ENCODE peak calls at places on chromosomes 2 and 18, in ten cellular contexts. N, I, W, Y, U, J, V, O, A and B are unnamed samples.

GRCh38 chr2:124001681-124002080 is 23.4 kb upstream of the CNTNAP5 start:
- DNase-seq in N (no peak), I (no peak), W (no peak), Y (no peak), U (no peak), J (no peak), V (no peak), O (peak), A (no peak), B (no peak)

GRCh38 chr18:51630706-51631105 is 433.2 kb upstream of the MEX3C start:
- DNase-seq in N (peak), I (no peak), W (no peak), Y (no peak), U (no peak), J (no peak), V (no peak), O (no peak), A (no peak), B (no peak)

GRCh38 chr2:237193436-237193835 is 107.7 kb downstream of the COPS8 start:
- DNase-seq in N (no peak), I (no peak), W (no peak), Y (no peak), U (no peak), J (no peak), V (no peak), O (no peak), A (no peak), B (no peak)

GRCh38 chr2:54864727-54865126 is 141.3 kb downstream of the EML6 start:
- DNase-seq in N (no peak), I (no peak), W (no peak), Y (no peak), U (no peak), J (no peak), V (no peak), O (no peak), A (no peak), B (no peak)

GRCh38 chr2:8574196-8575010 is 107.5 kb upstream of the ID2 start:
- DNase-seq in N (no peak), I (peak), W (peak), Y (peak), U (peak), J (no peak), V (no peak), O (peak), A (no peak), B (peak)

GRCh38 chr2:66948234-66948633 is 448.9 kb upstream of the ETAA1 start:
- DNase-seq in N (no peak), I (no peak), W (no peak), Y (no peak), U (no peak), J (no peak), V (no peak), O (no peak), A (no peak), B (no peak)

GRCh38 chr2:174654429-174654941 is 56.9 kb upstream of the WIPF1 start:
- DNase-seq in N (no peak), I (no peak), W (no peak), Y (peak), U (no peak), J (peak), V (no peak), O (no peak), A (no peak), B (no peak)

GRCh38 chr2:3574155-3574554 is 905 bp upstream of the RPS7 start:
- DNase-seq in N (no peak), I (no peak), W (no peak), Y (no peak), U (no peak), J (no peak), V (no peak), O (no peak), A (no peak), B (no peak)

GRCh38 chr18:23281626-23282436 is 146.5 kb downstream of the CABLES1 start:
- DNase-seq in N (no peak), I (no peak), W (no peak), Y (no peak), U (no peak), J (peak), V (no peak), O (no peak), A (peak), B (no peak)

GRCh38 chr2:179726461-179727180 is 134.8 kb downstream of the ZNF385B start:
- DNase-seq in N (no peak), I (no peak), W (no peak), Y (no peak), U (no peak), J (no peak), V (no peak), O (no peak), A (no peak), B (no peak)

GRCh38 chr2:104378853-104379374 is 475.0 kb upstream of the POU3F3 start:
- DNase-seq in N (no peak), I (no peak), W (peak), Y (no peak), U (no peak), J (no peak), V (no peak), O (peak), A (peak), B (no peak)

GRCh38 chr18:63427566-63427965 is 5.3 kb upstream of the VPS4B start:
- DNase-seq in N (no peak), I (no peak), W (peak), Y (no peak), U (no peak), J (no peak), V (peak), O (no peak), A (no peak), B (no peak)

GRCh38 chr2:219571311-219572236 is at the start of gene OBSL1:
- DNase-seq in N (no peak), I (no peak), W (peak), Y (peak), U (peak), J (peak), V (peak), O (peak), A (peak), B (peak)

GRCh38 chr2:152089238-152089637 is 9.6 kb downstream of the CACNB4 start:
- DNase-seq in N (no peak), I (no peak), W (no peak), Y (no peak), U (no peak), J (no peak), V (no peak), O (no peak), A (no peak), B (no peak)

GRCh38 chr2:53460347-53460746 is 307.3 kb upstream of the CHAC2 start:
- DNase-seq in N (no peak), I (no peak), W (no peak), Y (no peak), U (no peak), J (no peak), V (peak), O (peak), A (no peak), B (no peak)

GRCh38 chr2:198807131-198807530 is 650.6 kb downstream of the SATB2 start:
- DNase-seq in N (no peak), I (no peak), W (no peak), Y (peak), U (no peak), J (no peak), V (no peak), O (no peak), A (no peak), B (no peak)

GRCh38 chr18:58194028-58194427 is 150.0 kb downstream of the NEDD4L start:
- DNase-seq in N (no peak), I (no peak), W (no peak), Y (no peak), U (peak), J (peak), V (peak), O (peak), A (no peak), B (no peak)

GRCh38 chr2:173400760-173401159 is 46.1 kb downstream of the CDCA7 start:
- DNase-seq in N (no peak), I (no peak), W (no peak), Y (no peak), U (no peak), J (peak), V (peak), O (no peak), A (peak), B (no peak)

GRCh38 chr2:73762571-73762970 is 17.3 kb downstream of the DUSP11 start:
- DNase-seq in N (no peak), I (no peak), W (peak), Y (no peak), U (no peak), J (no peak), V (no peak), O (no peak), A (no peak), B (no peak)

GRCh38 chr18:21820035-21820810 is 79.6 kb downstream of the MIB1 start:
- DNase-seq in N (no peak), I (no peak), W (no peak), Y (peak), U (no peak), J (peak), V (peak), O (no peak), A (peak), B (no peak)

GRCh38 chr2:111039984-111040383 is 80.7 kb upstream of the BCL2L11 start:
- DNase-seq in N (no peak), I (no peak), W (no peak), Y (no peak), U (no peak), J (no peak), V (no peak), O (no peak), A (no peak), B (no peak)

GRCh38 chr2:188786368-188786781 is 187.8 kb upstream of the COL3A1 start:
- DNase-seq in N (no peak), I (no peak), W (peak), Y (peak), U (no peak), J (peak), V (no peak), O (peak), A (peak), B (peak)

GRCh38 chr2:240996834-240997140 is 1.6 kb upstream of the SNED1 start:
- DNase-seq in N (no peak), I (peak), W (no peak), Y (no peak), U (no peak), J (no peak), V (no peak), O (no peak), A (no peak), B (no peak)

GRCh38 chr2:11802782-11803191 is 56.4 kb downstream of the LPIN1 start:
- DNase-seq in N (no peak), I (no peak), W (no peak), Y (peak), U (no peak), J (no peak), V (no peak), O (no peak), A (no peak), B (no peak)

GRCh38 chr2:241851325-241852115 is 7.2 kb downstream of the PDCD1 start:
- DNase-seq in N (no peak), I (peak), W (no peak), Y (no peak), U (no peak), J (no peak), V (no peak), O (no peak), A (no peak), B (no peak)

GRCh38 chr2:219251656-219252055 is 1.4 kb upstream of the TUBA4B start:
- DNase-seq in N (no peak), I (no peak), W (no peak), Y (no peak), U (no peak), J (no peak), V (no peak), O (no peak), A (no peak), B (no peak)

GRCh38 chr2:60565472-60565871 is 12.0 kb upstream of the BCL11A start:
- DNase-seq in N (no peak), I (no peak), W (no peak), Y (peak), U (peak), J (no peak), V (peak), O (peak), A (peak), B (no peak)

GRCh38 chr18:9612215-9612830 is 2.0 kb downstream of the PPP4R1 start:
- DNase-seq in N (no peak), I (no peak), W (no peak), Y (peak), U (no peak), J (peak), V (peak), O (peak), A (peak), B (no peak)

GRCh38 chr18:57433492-57434176 is 1.5 kb upstream of the ONECUT2 start:
- DNase-seq in N (no peak), I (no peak), W (no peak), Y (no peak), U (no peak), J (no peak), V (no peak), O (no peak), A (peak), B (no peak)

GRCh38 chr2:101017371-101017770 is 15.3 kb downstream of the RPL31 start:
- DNase-seq in N (no peak), I (no peak), W (no peak), Y (no peak), U (no peak), J (no peak), V (no peak), O (no peak), A (no peak), B (no peak)

GRCh38 chr2:8456149-8457091 is 225.4 kb upstream of the ID2 start:
- DNase-seq in N (no peak), I (no peak), W (no peak), Y (no peak), U (no peak), J (no peak), V (no peak), O (no peak), A (no peak), B (no peak)

GRCh38 chr2:98749053-98749450 is 18.1 kb upstream of the MGAT4A start:
- DNase-seq in N (no peak), I (no peak), W (no peak), Y (no peak), U (no peak), J (no peak), V (no peak), O (no peak), A (no peak), B (no peak)

GRCh38 chr2:227597993-227598392 is 700 bp upstream of the SCYGR2 start:
- DNase-seq in N (no peak), I (no peak), W (no peak), Y (no peak), U (no peak), J (no peak), V (no peak), O (no peak), A (no peak), B (no peak)

GRCh38 chr2:18436408-18437077 is 123.9 kb downstream of the RDH14 start:
- DNase-seq in N (no peak), I (no peak), W (no peak), Y (peak), U (no peak), J (peak), V (no peak), O (no peak), A (no peak), B (peak)

GRCh38 chr2:156334496-156335478 is 2.3 kb upstream of the NR4A2 start:
- DNase-seq in N (no peak), I (peak), W (peak), Y (peak), U (peak), J (peak), V (peak), O (peak), A (peak), B (peak)
- TF ChIP-seq POLR2A in N (peak), I (peak), W (no peak), Y (peak), U (peak), J (peak), V (peak), O (peak), A (peak), B (peak)

GRCh38 chr2:27375513-27376099 is 4.9 kb downstream of the ZNF513 start:
- DNase-seq in N (no peak), I (peak), W (no peak), Y (no peak), U (no peak), J (no peak), V (no peak), O (no peak), A (no peak), B (no peak)

GRCh38 chr2:27376866-27377617 is 3.5 kb downstream of the ZNF513 start:
- DNase-seq in N (no peak), I (no peak), W (no peak), Y (no peak), U (no peak), J (no peak), V (no peak), O (no peak), A (no peak), B (no peak)

GRCh38 chr2:27378096-27378808 is 2.3 kb downstream of the ZNF513 start:
- DNase-seq in N (no peak), I (peak), W (no peak), Y (no peak), U (no peak), J (no peak), V (no peak), O (peak), A (peak), B (no peak)

GRCh38 chr2:27377618-27378095 is 2.9 kb downstream of the ZNF513 start:
- DNase-seq in N (no peak), I (no peak), W (no peak), Y (no peak), U (no peak), J (no peak), V (no peak), O (no peak), A (no peak), B (no peak)

DNA sequence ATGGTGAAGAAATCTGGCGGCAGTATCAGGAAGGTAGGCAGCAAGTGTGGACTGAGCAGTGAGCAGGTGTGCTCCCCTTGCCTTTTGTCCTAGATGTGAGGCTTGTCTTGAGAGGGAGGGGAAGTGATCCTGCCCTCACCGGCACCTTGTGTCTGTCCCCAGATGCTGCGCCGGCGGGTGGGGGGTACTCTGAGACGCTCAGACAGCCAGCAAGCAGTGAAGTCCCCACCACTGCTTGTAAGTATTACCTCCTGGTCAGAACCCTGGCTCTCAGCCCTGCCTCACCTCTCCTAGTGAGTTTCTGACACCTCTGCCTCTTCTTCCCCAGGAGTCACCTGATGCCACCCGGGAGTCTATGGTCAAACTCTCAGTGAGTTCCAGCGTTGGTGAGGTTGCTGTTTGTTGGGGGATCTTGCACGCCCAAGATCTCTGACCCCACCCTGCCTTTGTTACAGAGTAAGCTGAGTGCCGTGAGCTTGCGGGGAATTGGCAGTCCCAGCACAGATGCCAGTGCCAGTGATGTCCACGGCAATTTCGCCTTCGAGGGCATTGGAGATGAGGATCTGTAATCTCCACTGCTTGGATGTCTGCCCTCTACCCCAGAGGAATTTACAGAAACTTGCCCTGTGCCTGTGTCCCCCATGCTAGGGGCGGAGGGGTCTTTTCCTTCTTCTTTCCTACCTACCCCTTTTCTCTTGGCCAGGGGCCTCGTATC is 4.2 kb downstream of the ZNF513 start:
- DNase-seq in N (no peak), I (no peak), W (no peak), Y (no peak), U (no peak), J (no peak), V (no peak), O (no peak), A (no peak), B (no peak)
- TF ChIP-seq POLR2A in N (peak), I (no peak), W (no peak), Y (no peak), U (no peak), J (peak), V (peak), O (no peak), A (no peak), B (no peak)

GRCh38 chr2:119429225-119430000 is 2.2 kb upstream of the TMEM37 start:
- DNase-seq in N (peak), I (no peak), W (no peak), Y (no peak), U (no peak), J (no peak), V (no peak), O (no peak), A (no peak), B (no peak)
- TF ChIP-seq POLR2A in N (no peak), I (no peak), W (no peak), Y (no peak), U (no peak), J (no peak), V (no peak), O (no peak), A (no peak), B (no peak)

GRCh38 chr2:44168684-44169154 is at the start of gene PPM1B:
- DNase-seq in N (no peak), I (peak), W (no peak), Y (no peak), U (peak), J (no peak), V (no peak), O (peak), A (no peak), B (no peak)
- TF ChIP-seq POLR2A in N (peak), I (peak), W (peak), Y (peak), U (peak), J (peak), V (no peak), O (peak), A (peak), B (peak)